ENCODE peak calls at places on chromosomes 11 and 22, in ten cellular contexts. H is psoas muscle, I is AG10803, A is fibroblast of pulmonary artery, C is B cell, U is lung, Q is fibroblast of lung, B is H9, E is omental fat pad, D is IMR-90. F is an unnamed sample.

GRCh38 chr11:132685174-132685611 is 847.1 kb downstream of the OPCML start:
- DNase-seq in B (no peak), Q (peak), D (peak), H (no peak), I (peak), A (peak), U (no peak), C (no peak), E (no peak), F (no peak)

GRCh38 chr11:102798012-102798746 is at the start of gene MMP1:
- DNase-seq in H (no peak), I (peak), E (no peak), A (peak), C (no peak), U (no peak), D (peak), B (no peak), Q (peak), F (no peak)

GRCh38 chr11:71103266-71103665 is 149.1 kb downstream of the SHANK2 start:
- DNase-seq in E (no peak), A (peak), B (no peak), H (no peak), D (no peak), U (no peak), I (no peak), Q (no peak), C (no peak), F (no peak)

GRCh38 chr22:31126128-31126868 is 3.5 kb downstream of the INPP5J start:
- DNase-seq in E (no peak), C (no peak), D (no peak), H (no peak), B (peak), I (no peak), A (no peak), Q (no peak), U (no peak), F (no peak)

GRCh38 chr22:46042786-46043185 is 65.8 kb upstream of the WNT7B start:
- DNase-seq in H (no peak), C (no peak), E (peak), D (peak), U (no peak), I (no peak), B (peak), A (no peak), Q (no peak), F (no peak)

GRCh38 chr11:74139151-74139918 is 31.5 kb downstream of the C2CD3 start:
- DNase-seq in H (no peak), A (no peak), E (no peak), Q (no peak), I (peak), C (no peak), B (no peak), D (peak), U (no peak), F (no peak)

GRCh38 chr11:5247479-5248192 is 2.0 kb downstream of the HBG1 start:
- DNase-seq in I (no peak), B (no peak), C (no peak), U (no peak), D (peak), A (no peak), Q (no peak), H (no peak), E (no peak), F (no peak)

GRCh38 chr11:71327156-71328085 is 75.0 kb upstream of the SHANK2 start:
- DNase-seq in D (no peak), A (no peak), H (no peak), C (no peak), U (no peak), E (no peak), B (no peak), Q (no peak), I (no peak), F (no peak)

GRCh38 chr11:7540830-7541555 is 27.2 kb downstream of the PPFIBP2 start:
- DNase-seq in E (no peak), Q (no peak), D (no peak), H (no peak), C (no peak), A (no peak), U (no peak), I (no peak), B (no peak), F (no peak)

GRCh38 chr11:2562181-2562581 is 117.4 kb downstream of the KCNQ1 start:
- DNase-seq in D (no peak), B (no peak), Q (no peak), U (no peak), A (no peak), I (no peak), C (no peak), E (no peak), H (peak), F (no peak)

GRCh38 chr11:70443043-70444030 is 45.0 kb downstream of the CTTN start:
- DNase-seq in H (no peak), Q (no peak), B (no peak), D (no peak), U (no peak), A (no peak), E (no peak), I (no peak), C (no peak), F (no peak)

GRCh38 chr11:204587-205109 is 2.6 kb downstream of the BET1L start:
- DNase-seq in U (peak), Q (no peak), H (no peak), D (no peak), C (no peak), B (no peak), E (no peak), I (no peak), A (no peak), F (no peak)
- TF ChIP-seq CTCF in U (no peak), Q (no peak), H (no peak), D (no peak), C (no peak), B (no peak), E (no peak), I (no peak), A (no peak), F (no peak)

DNA sequence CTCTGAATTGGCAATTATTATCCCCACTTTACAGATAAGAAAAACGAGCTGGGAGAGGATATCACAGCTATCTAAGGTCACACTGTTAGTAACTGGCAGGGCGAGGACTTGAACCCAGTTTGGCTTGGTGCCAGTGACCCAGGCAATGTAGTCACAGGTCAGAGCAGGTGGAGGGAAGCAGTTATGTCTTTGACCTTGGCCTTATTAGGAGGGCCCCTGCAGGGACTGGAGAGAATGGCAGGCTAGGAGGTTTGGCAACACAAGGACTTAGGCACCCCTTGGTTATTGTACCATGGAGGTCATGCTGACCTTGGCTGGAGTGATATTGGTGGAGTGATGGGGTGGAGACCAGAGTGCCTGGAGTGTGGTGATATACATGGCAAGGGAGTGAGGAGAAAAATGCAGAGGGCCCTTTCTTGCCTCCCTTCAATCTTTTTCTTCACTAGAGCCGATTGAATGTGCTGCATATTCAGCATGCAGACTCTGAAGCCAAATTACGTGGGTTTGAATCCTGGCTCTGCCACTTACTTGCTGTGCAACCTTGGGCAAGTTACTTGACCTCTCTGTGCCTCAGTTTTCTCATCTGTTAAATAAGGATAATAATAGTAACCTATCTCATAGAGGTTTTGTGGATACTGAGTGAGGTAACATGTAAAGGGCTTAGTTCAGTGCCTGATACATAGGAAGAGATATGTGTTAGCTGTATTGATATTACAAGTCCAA is 92.7 kb upstream of the TBCEL start:
- DNase-seq in E (no peak), H (no peak), D (no peak), B (peak), A (no peak), Q (no peak), I (no peak), C (no peak), U (no peak), F (no peak)
- TF ChIP-seq CTCF in E (no peak), H (no peak), D (no peak), B (peak), A (no peak), Q (no peak), I (no peak), C (no peak), U (no peak), F (no peak)

GRCh38 chr11:30314625-30315024 is 8.3 kb upstream of the ARL14EP start:
- DNase-seq in B (no peak), H (no peak), A (peak), D (peak), Q (peak), C (no peak), E (no peak), U (no peak), I (peak), F (no peak)
- TF ChIP-seq CTCF in B (peak), H (no peak), A (peak), D (peak), Q (peak), C (peak), E (no peak), U (no peak), I (peak), F (no peak)

GRCh38 chr11:55942785-55943392 is 6.7 kb upstream of the OR5I1 start:
- DNase-seq in D (peak), A (peak), B (no peak), E (no peak), H (no peak), U (no peak), C (peak), I (peak), Q (peak), F (peak)
- TF ChIP-seq CTCF in D (peak), A (peak), B (peak), E (no peak), H (peak), U (no peak), C (peak), I (peak), Q (no peak), F (peak)

DNA sequence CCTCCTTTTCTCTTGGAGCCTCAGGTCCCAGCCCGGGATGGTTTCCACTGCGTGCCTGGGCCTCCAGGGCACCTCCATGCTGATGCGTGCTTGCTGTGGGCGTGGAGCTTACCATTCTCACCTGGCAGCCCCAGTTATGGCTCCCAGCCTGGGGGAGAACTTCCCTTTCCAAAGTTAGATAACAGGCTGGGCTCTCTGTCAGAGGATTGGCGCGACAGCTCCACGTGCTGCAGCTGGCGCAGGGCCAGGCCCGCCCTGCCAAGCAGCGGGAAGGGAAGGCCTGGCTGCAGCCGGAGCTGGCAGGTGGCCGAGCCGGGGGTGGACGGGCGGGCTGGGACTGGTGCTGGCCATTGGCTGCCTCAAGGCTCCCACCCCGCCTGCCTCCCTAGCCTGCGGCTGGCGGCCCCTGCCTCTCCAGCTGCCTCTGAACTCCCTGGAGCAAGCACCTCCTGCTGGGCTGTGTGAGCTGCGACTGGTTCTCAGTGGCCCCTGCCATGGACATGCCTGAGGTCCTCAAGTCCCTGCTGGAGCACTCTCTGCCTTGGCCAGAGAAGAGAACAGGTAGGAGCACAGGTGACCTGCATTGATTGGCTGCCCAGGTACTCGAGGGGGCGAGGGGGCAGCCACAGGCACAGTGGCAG is 14.6 kb upstream of the TEF start:
- DNase-seq in E (peak), D (peak), B (peak), Q (peak), C (no peak), A (peak), U (peak), H (peak), I (peak), F (peak)
- TF ChIP-seq CTCF in E (no peak), D (peak), B (no peak), Q (peak), C (no peak), A (peak), U (no peak), H (peak), I (peak), F (no peak)

GRCh38 chr11:3665336-3666022 is 5.7 kb downstream of the CHRNA10 start:
- DNase-seq in C (no peak), E (no peak), U (no peak), A (no peak), D (no peak), H (no peak), B (no peak), I (no peak), Q (no peak), F (no peak)

GRCh38 chr11:3667149-3668035 is 3.8 kb downstream of the CHRNA10 start:
- DNase-seq in Q (no peak), B (no peak), H (no peak), C (no peak), A (no peak), D (no peak), E (no peak), U (no peak), I (no peak), F (no peak)

GRCh38 chr11:3669128-3669527 is 2.1 kb downstream of the CHRNA10 start:
- DNase-seq in D (no peak), Q (no peak), B (no peak), H (no peak), E (no peak), U (no peak), I (no peak), C (no peak), A (no peak), F (no peak)

GRCh38 chr11:3664032-3664630 is 7.1 kb downstream of the CHRNA10 start:
- DNase-seq in I (no peak), E (no peak), B (no peak), H (no peak), C (no peak), A (no peak), Q (no peak), U (no peak), D (no peak), F (no peak)

GRCh38 chr11:3666023-3666530 is 5.1 kb downstream of the CHRNA10 start:
- DNase-seq in H (no peak), E (no peak), U (no peak), I (no peak), Q (no peak), C (no peak), B (no peak), A (no peak), D (no peak), F (no peak)
- TF ChIP-seq CTCF in H (no peak), E (no peak), U (no peak), I (no peak), Q (no peak), C (no peak), B (no peak), A (no peak), D (no peak), F (no peak)

DNA sequence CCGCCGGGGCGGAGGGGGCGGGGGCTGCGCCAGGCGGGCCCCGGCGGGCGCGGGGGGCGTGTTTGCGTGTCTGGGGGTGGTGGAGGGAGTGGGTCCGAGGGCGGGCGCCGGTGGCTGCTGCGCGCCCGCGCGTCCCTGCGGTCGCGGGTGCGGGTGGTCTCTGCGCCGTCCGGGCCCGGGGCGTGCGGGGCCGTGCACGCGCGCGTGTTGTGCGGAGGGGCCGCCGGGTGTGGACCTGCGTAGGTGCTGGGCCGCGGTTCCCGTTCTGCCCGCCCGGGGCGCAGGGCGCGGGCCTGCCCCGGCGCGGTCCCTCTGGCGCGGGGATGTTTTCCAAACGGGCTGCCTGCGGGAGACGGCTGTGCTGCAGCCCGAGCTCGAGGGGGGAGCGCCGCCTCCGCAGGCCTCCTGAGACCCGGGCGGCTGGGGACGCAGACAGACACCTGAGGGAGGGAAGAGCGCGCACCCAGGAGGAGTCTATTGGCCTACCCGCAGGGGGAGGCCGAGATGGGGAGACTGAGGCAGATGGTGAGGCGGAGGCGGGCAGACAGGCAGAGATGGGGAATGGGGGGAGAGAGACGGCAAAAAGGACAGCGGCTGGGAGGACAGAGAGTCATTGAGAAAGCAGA is 442 bp downstream of the PELI3 start:
- DNase-seq in A (peak), C (peak), I (peak), Q (no peak), D (peak), E (no peak), U (no peak), B (no peak), H (peak), F (peak)
- TF ChIP-seq CTCF in A (no peak), C (peak), I (peak), Q (peak), D (peak), E (no peak), U (no peak), B (peak), H (peak), F (peak)

F was measured in Calu3.